ENCODE peak calls at places on chromosomes 5 and 9, in five cellular contexts. H is fibroblast of lung; K is mucosa of descending colon; M is activated T-cell treated with anti-CD3 and anti-CD28 coated beads, Interleukin-2, amount 50 U/mL, for 4 hours; X is effector CD4-positive, alpha-beta T cell. Q is an unnamed sample.

GRCh38 chr9:93061791-93062299 is 3.3 kb downstream of the SUSD3 start:
- DNase-seq in H (no peak), K (peak; percentile 63), M (no peak), X (no peak), Q (no peak)

GRCh38 chr5:102561894-102562760 is 63.3 kb upstream of the SLCO6A1 start:
- DNase-seq in H (peak; percentile 8), K (peak; percentile 30), M (no peak), X (no peak), Q (no peak)

GRCh38 chr9:92440751-92441046 is 16.4 kb upstream of the OMD start:
- DNase-seq in H (no peak), K (no peak), M (no peak), X (no peak), Q (no peak)

GRCh38 chr5:124747770-124748686 is 1.6 kb upstream of the ZNF608 start:
- DNase-seq in H (peak; percentile 60), K (no peak), M (no peak), X (no peak), Q (peak; percentile 19)

GRCh38 chr9:93252781-93253530 is 69.0 kb downstream of the WNK2 start:
- DNase-seq in H (no peak), K (peak; percentile 19), M (no peak), X (no peak), Q (no peak)

GRCh38 chr5:115419794-115420585 is 123.5 kb upstream of the CCDC112 start:
- DNase-seq in H (peak; percentile 96), K (no peak), M (no peak), X (no peak), Q (peak; percentile 97)

GRCh38 chr9:109118802-109119438 is 827 bp downstream of the TMEM245 start:
- DNase-seq in H (peak; percentile 16), K (no peak), M (no peak), X (no peak), Q (no peak)

GRCh38 chr5:157890825-157891587 is 32.1 kb upstream of the CLINT1 start:
- DNase-seq in H (no peak), K (no peak), M (no peak), X (no peak), Q (no peak)

GRCh38 chr5:13976223-13976622 is 31.7 kb upstream of the DNAH5 start:
- DNase-seq in H (no peak), K (no peak), M (no peak), X (no peak), Q (peak; percentile 18)

GRCh38 chr5:21806271-21806670 is 1046.9 kb downstream of the CDH12 start:
- DNase-seq in H (no peak), K (no peak), M (no peak), X (no peak), Q (no peak)

GRCh38 chr5:90533794-90534193 is 4.4 kb upstream of the LYSMD3 start:
- DNase-seq in H (no peak), K (no peak), M (no peak), X (no peak), Q (no peak)

GRCh38 chr9:79224672-79225433 is 346.9 kb upstream of the TLE4 start:
- DNase-seq in H (peak; percentile 96), K (no peak), M (no peak), X (no peak), Q (peak; percentile 91)

GRCh38 chr5:10479226-10479721 is 37.6 kb downstream of the ROPN1L start:
- DNase-seq in H (peak; percentile 71), K (peak; percentile 84), M (no peak), X (no peak), Q (peak; percentile 83)

GRCh38 chr5:26932238-26932637 is 106.1 kb downstream of the CDH9 start:
- DNase-seq in H (no peak), K (no peak), M (no peak), X (no peak), Q (no peak)

GRCh38 chr5:111929261-111929660 is 172.3 kb upstream of the NREP start:
- DNase-seq in H (no peak), K (no peak), M (no peak), X (no peak), Q (no peak)

GRCh38 chr9:5446451-5447236 is 3.7 kb upstream of the CD274 start:
- DNase-seq in H (no peak), K (no peak), M (no peak), X (no peak), Q (no peak)

GRCh38 chr9:95047452-95048224 is 269.9 kb downstream of the FANCC start:
- DNase-seq in H (no peak), K (no peak), M (no peak), X (no peak), Q (no peak)

GRCh38 chr5:145062280-145062679 is 772.9 kb downstream of the PRELID2 start:
- DNase-seq in H (no peak), K (no peak), M (no peak), X (no peak), Q (no peak)

GRCh38 chr5:13276143-13276542 is 668.3 kb downstream of the DNAH5 start:
- DNase-seq in H (no peak), K (no peak), M (no peak), X (no peak), Q (no peak)

GRCh38 chr9:121962421-121962820 is 130.7 kb downstream of the TTLL11 start:
- DNase-seq in H (no peak), K (no peak), M (no peak), X (no peak), Q (peak; percentile 46)

GRCh38 chr5:125140855-125141254 is 394.4 kb upstream of the ZNF608 start:
- DNase-seq in H (peak; percentile 81), K (no peak), M (no peak), X (no peak), Q (peak; percentile 74)

GRCh38 chr9:129176786-129177442 is 1.1 kb downstream of the IER5L start:
- DNase-seq in H (peak; percentile 39), K (peak; percentile 74), M (no peak), X (no peak), Q (no peak)

GRCh38 chr9:131399972-131400371 is 6.1 kb downstream of the PRRC2B start:
- DNase-seq in H (no peak), K (no peak), M (no peak), X (no peak), Q (no peak)

GRCh38 chr9:121350993-121351561 is 19.0 kb downstream of the STOM start:
- DNase-seq in H (peak; percentile 95), K (peak; percentile 53), M (no peak), X (no peak), Q (peak; percentile 96)

GRCh38 chr9:134259708-134260107 is 66.5 kb upstream of the RXRA start:
- DNase-seq in H (no peak), K (no peak), M (no peak), X (no peak), Q (no peak)

GRCh38 chr9:75889577-75889976 is 896 bp upstream of the PCSK5 start:
- DNase-seq in H (no peak), K (peak; percentile 59), M (no peak), X (no peak), Q (no peak)

GRCh38 chr9:121696935-121697334 is 45.5 kb downstream of the DAB2IP start:
- DNase-seq in H (no peak), K (no peak), M (no peak), X (no peak), Q (no peak)

GRCh38 chr5:62653001-62653863 is 74.6 kb downstream of the LRRC70 start:
- DNase-seq in H (no peak), K (no peak), M (no peak), X (no peak), Q (no peak)

Q was measured in foreskin fibroblast.